ENCODE peak calls at places on chromosomes 3 and 15, in seven cellular contexts. Q is posterior cingulate gyrus; W is central memory CD4-positive, alpha-beta T cell; L is brain microvascular endothelial cell; G is stimulated activated CD4-positive, alpha-beta T cell treated with anti-CD3 and anti-CD28 coated beads, Interleukin-12 subunit alpha, Interleukin-12 subunit beta, amount 100 ng/mL, for 48 hours; N is spleen; E is hepatocyte. S is an unnamed sample.

GRCh38 chr3:2303567-2303966 is 204.9 kb downstream of the CNTN4 start:
- DNase-seq in Q (no peak), W (no peak), L (peak), G (no peak), N (no peak), E (peak), S (peak)

GRCh38 chr3:134838599-134838998 is 43.5 kb downstream of the EPHB1 start:
- DNase-seq in Q (no peak), W (no peak), L (no peak), G (no peak), N (no peak), E (no peak), S (peak)

GRCh38 chr3:94734201-94734600 is 671.3 kb downstream of the NSUN3 start:
- DNase-seq in Q (no peak), W (no peak), L (no peak), G (no peak), N (no peak), E (no peak), S (no peak)

GRCh38 chr15:89883518-89883917 is 10.3 kb downstream of the AP3S2 start:
- DNase-seq in Q (no peak), W (no peak), L (no peak), G (no peak), N (no peak), E (no peak), S (no peak)

GRCh38 chr3:142595581-142595950 is 627 bp upstream of the PLS1 start:
- DNase-seq in Q (no peak), W (no peak), L (peak), G (no peak), N (no peak), E (peak), S (no peak)

GRCh38 chr3:196008929-196009328 is 73.0 kb downstream of the TFRC start:
- DNase-seq in Q (no peak), W (no peak), L (no peak), G (no peak), N (no peak), E (no peak), S (no peak)

GRCh38 chr15:65903296-65904073 is 34.2 kb downstream of the RAB11A start:
- DNase-seq in Q (no peak), W (no peak), L (peak), G (no peak), N (no peak), E (no peak), S (no peak)

GRCh38 chr3:189771842-189772494 is 140.8 kb downstream of the TP63 start:
- DNase-seq in Q (no peak), W (no peak), L (no peak), G (no peak), N (no peak), E (no peak), S (no peak)

GRCh38 chr3:173501941-173502489 is 104.5 kb downstream of the NLGN1 start:
- DNase-seq in Q (no peak), W (no peak), L (no peak), G (no peak), N (no peak), E (no peak), S (no peak)

GRCh38 chr3:125433091-125433534 is 58.0 kb upstream of the ZNF148 start:
- DNase-seq in Q (no peak), W (no peak), L (no peak), G (no peak), N (no peak), E (no peak), S (no peak)

GRCh38 chr3:166444336-166444735 is 607.1 kb upstream of the BCHE start:
- DNase-seq in Q (no peak), W (no peak), L (no peak), G (no peak), N (no peak), E (no peak), S (no peak)

GRCh38 chr3:74537857-74538256 is 76.6 kb downstream of the CNTN3 start:
- DNase-seq in Q (no peak), W (no peak), L (no peak), G (no peak), N (no peak), E (no peak), S (no peak)

GRCh38 chr3:49199244-49199899 is 28.0 kb downstream of the KLHDC8B start:
- DNase-seq in Q (peak), W (no peak), L (peak), G (no peak), N (peak), E (no peak), S (peak)

GRCh38 chr15:57607570-57608000 is 15.9 kb downstream of the MYZAP start:
- DNase-seq in Q (no peak), W (no peak), L (peak), G (no peak), N (no peak), E (peak), S (no peak)

GRCh38 chr15:73386886-73387506 is 18.2 kb upstream of the HCN4 start:
- DNase-seq in Q (no peak), W (no peak), L (no peak), G (no peak), N (peak), E (no peak), S (no peak)

GRCh38 chr3:197802505-197803459 is 11.7 kb downstream of the LRCH3 start:
- DNase-seq in Q (no peak), W (no peak), L (no peak), G (no peak), N (no peak), E (no peak), S (no peak)

GRCh38 chr3:6180171-6180570 is 680.7 kb upstream of the GRM7 start:
- DNase-seq in Q (no peak), W (no peak), L (no peak), G (no peak), N (no peak), E (no peak), S (no peak)

GRCh38 chr15:77836901-77837648 is 204.4 kb upstream of the LINGO1 start:
- DNase-seq in Q (no peak), W (no peak), L (no peak), G (no peak), N (peak), E (no peak), S (peak)

GRCh38 chr3:9302425-9303181 is 53.2 kb upstream of the SRGAP3 start:
- DNase-seq in Q (peak), W (peak), L (peak), G (peak), N (peak), E (peak), S (peak)

GRCh38 chr15:53445531-53445930 is 313.9 kb downstream of the WDR72 start:
- DNase-seq in Q (no peak), W (no peak), L (no peak), G (no peak), N (no peak), E (no peak), S (no peak)

GRCh38 chr3:9514956-9515355 is 38.7 kb downstream of the LHFPL4 start:
- DNase-seq in Q (no peak), W (no peak), L (no peak), G (no peak), N (no peak), E (no peak), S (no peak)

GRCh38 chr3:190558316-190558715 is 44.4 kb downstream of the IL1RAP start:
- DNase-seq in Q (no peak), W (no peak), L (no peak), G (no peak), N (no peak), E (no peak), S (no peak)

GRCh38 chr15:63374686-63375520 is 6.7 kb downstream of the CA12 start:
- DNase-seq in Q (peak), W (no peak), L (peak), G (peak), N (peak), E (peak), S (no peak)

GRCh38 chr3:42544492-42545283 is 37.1 kb downstream of the SEC22C start:
- DNase-seq in Q (no peak), W (no peak), L (peak), G (no peak), N (no peak), E (peak), S (no peak)

GRCh38 chr3:194212021-194212868 is 76.3 kb downstream of the HES1 start:
- DNase-seq in Q (no peak), W (no peak), L (no peak), G (no peak), N (no peak), E (no peak), S (no peak)

GRCh38 chr15:101773496-101774100 is 29.7 kb upstream of the OR4F6 start:
- DNase-seq in Q (no peak), W (no peak), L (no peak), G (no peak), N (no peak), E (peak), S (peak)

S was measured in endodermal cell.